ENCODE peak calls at places on chromosomes 2 and 18, in six cellular contexts. F is esophagus squamous epithelium, J is lower lobe of right lung, H is ovary, G is GM12878, O is H1. Y is an unnamed sample.
A peak's percentile ranks its signal among the peaks of the same experiment; 100 is the strongest.

GRCh38 chr2:54482725-54483124 is 26.6 kb downstream of the SPTBN1 start:
- DNase-seq in H (no peak), J (no peak), F (no peak), O (no peak), G (no peak), Y (peak; percentile 86)

GRCh38 chr2:133415210-133415876 is 152.9 kb downstream of the NCKAP5 start:
- DNase-seq in F (no peak), G (no peak), O (no peak), H (no peak), J (no peak), Y (no peak)

GRCh38 chr2:203708846-203709815 is 2.7 kb downstream of the CD28 start:
- DNase-seq in F (no peak), J (no peak), H (no peak), O (no peak), G (no peak), Y (no peak)

GRCh38 chr18:13379930-13380665 is 161.5 kb downstream of the LDLRAD4 start:
- DNase-seq in G (no peak), F (no peak), O (no peak), H (no peak), J (no peak), Y (no peak)

GRCh38 chr2:163155279-163155883 is 316.8 kb upstream of the KCNH7 start:
- DNase-seq in J (no peak), O (no peak), H (no peak), G (peak; percentile 3), F (no peak), Y (no peak)

GRCh38 chr2:230913406-230913805 is 11.6 kb downstream of the GPR55 start:
- DNase-seq in J (peak; percentile 50), H (no peak), G (no peak), O (no peak), F (no peak), Y (peak; percentile 24)

GRCh38 chr2:190210471-190210870 is 109.2 kb downstream of the HIBCH start:
- DNase-seq in J (no peak), H (no peak), F (no peak), G (no peak), O (no peak), Y (no peak)

GRCh38 chr2:221570321-221571107 is 1.6 kb downstream of the EPHA4 start:
- DNase-seq in F (no peak), G (no peak), H (peak; percentile 24), J (no peak), O (no peak), Y (peak; percentile 79)

GRCh38 chr2:138476940-138477339 is 24.6 kb upstream of the SPOPL start:
- DNase-seq in O (no peak), G (no peak), H (no peak), F (no peak), J (no peak), Y (no peak)

GRCh38 chr2:9153589-9153988 is 53.0 kb upstream of the ASAP2 start:
- DNase-seq in J (no peak), F (no peak), H (no peak), G (no peak), O (no peak), Y (no peak)

GRCh38 chr2:234967874-234968208 is 16.0 kb downstream of the SH3BP4 start:
- DNase-seq in H (peak; percentile 8), G (no peak), F (no peak), J (no peak), O (no peak), Y (no peak)

GRCh38 chr18:25592804-25593360 is 240.9 kb upstream of the ZNF521 start:
- DNase-seq in J (no peak), O (no peak), G (no peak), F (no peak), H (no peak), Y (no peak)

GRCh38 chr2:95760839-95761525 is 169.2 kb downstream of the TRIM43 start:
- DNase-seq in O (no peak), G (no peak), F (no peak), H (no peak), J (no peak), Y (no peak)

GRCh38 chr18:78582131-78582789 is 397.4 kb upstream of the SALL3 start:
- DNase-seq in F (no peak), G (no peak), J (no peak), H (no peak), O (no peak), Y (no peak)

GRCh38 chr2:132740081-132740480 is 70.1 kb upstream of the LYPD1 start:
- DNase-seq in O (no peak), F (no peak), G (no peak), H (no peak), J (no peak), Y (no peak)

GRCh38 chr2:163667064-163667887 is 68.5 kb downstream of the FIGN start:
- DNase-seq in O (no peak), H (no peak), G (no peak), F (no peak), J (no peak), Y (peak; percentile 47)

GRCh38 chr2:191103793-191104192 is 47.0 kb downstream of the STAT4 start:
- DNase-seq in O (no peak), H (no peak), F (no peak), J (no peak), G (no peak), Y (no peak)

GRCh38 chr2:168343586-168343985 is 96.2 kb upstream of the STK39 start:
- DNase-seq in F (no peak), J (no peak), G (no peak), O (no peak), H (no peak), Y (no peak)

GRCh38 chr2:221447310-221447709 is 124.8 kb downstream of the EPHA4 start:
- DNase-seq in G (no peak), J (no peak), H (no peak), F (no peak), O (peak; percentile 23), Y (no peak)

GRCh38 chr2:156385242-156385641 is 50.9 kb upstream of the GPD2 start:
- DNase-seq in G (no peak), F (no peak), O (no peak), H (no peak), J (no peak), Y (no peak)

GRCh38 chr2:16707014-16707413 is 41.4 kb upstream of the CYRIA start:
- DNase-seq in O (no peak), G (no peak), F (no peak), H (no peak), J (no peak), Y (no peak)

GRCh38 chr2:218046234-218046633 is 22.8 kb upstream of the RUFY4 start:
- DNase-seq in J (no peak), H (no peak), G (peak; percentile 70), F (no peak), O (no peak), Y (peak; percentile 35)

GRCh38 chr2:222169346-222169745 is 129.5 kb downstream of the PAX3 start:
- DNase-seq in J (no peak), F (no peak), H (no peak), O (no peak), G (no peak), Y (no peak)

GRCh38 chr2:85503168-85503610 is 35.8 kb upstream of the MAT2A start:
- DNase-seq in H (no peak), J (no peak), O (no peak), F (no peak), G (no peak), Y (no peak)

GRCh38 chr18:49041677-49042570 is 91.2 kb upstream of the SMAD7 start:
- DNase-seq in O (no peak), F (no peak), G (no peak), J (no peak), H (no peak), Y (no peak)

GRCh38 chr18:39774957-39775582 is 2180.0 kb upstream of the PIK3C3 start:
- DNase-seq in H (no peak), O (no peak), F (no peak), G (no peak), J (no peak), Y (no peak)

GRCh38 chr2:199979841-199980628 is 24.7 kb downstream of the MAIP1 start:
- DNase-seq in J (peak; percentile 85), F (peak; percentile 9), G (no peak), O (peak; percentile 63), H (peak; percentile 93), Y (peak; percentile 87)
- H3K4me3 ChIP-seq in J (peak overlapping the region; percentile 18), F (peak overlapping the region; percentile 40), G (no peak overlapping the region), O (peak overlapping the region; percentile 44), H (no peak overlapping the region), Y (no peak overlapping the region)

DNA sequence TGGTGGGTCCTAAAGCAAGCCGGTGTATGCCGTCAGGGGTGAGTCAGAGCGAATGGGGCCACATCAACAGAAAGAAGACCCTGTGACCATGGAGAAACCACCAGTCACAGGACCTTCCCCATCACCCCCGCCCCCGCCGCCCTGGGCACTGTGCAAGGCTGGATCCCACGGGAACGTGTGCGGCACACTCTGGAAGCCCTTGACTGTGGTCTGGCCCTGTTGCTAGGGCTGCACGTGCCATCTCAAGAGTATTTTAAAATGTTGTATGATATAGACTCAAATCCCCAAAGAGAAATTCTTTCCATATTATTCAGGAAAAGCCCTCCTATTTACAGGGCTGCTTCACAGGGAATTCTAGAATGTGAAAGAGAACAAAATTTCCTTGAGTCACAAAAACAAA is 174.8 kb downstream of the BCL2 start:
- DNase-seq in G (no peak), H (no peak), F (no peak), J (no peak), O (no peak), Y (no peak)
- H3K4me1 ChIP-seq in G (peaks cover 48% of the 10 kb centered on the region), H (peaks cover 21% of the 10 kb centered on the region), F (peaks cover 72% of the 10 kb centered on the region), J (peaks cover 33% of the 10 kb centered on the region), O (no peaks in the 10 kb centered on the region), Y (peaks cover 1% of the 10 kb centered on the region)

GRCh38 chr2:65072181-65072970 is 16.2 kb downstream of the CEP68 start:
- DNase-seq in J (no peak), F (no peak), O (no peak), H (no peak), G (no peak), Y (no peak)

GRCh38 chr2:65076345-65076710 is 20.1 kb downstream of the CEP68 start:
- DNase-seq in G (no peak), H (no peak), F (no peak), O (no peak), J (no peak), Y (no peak)

GRCh38 chr2:65075176-65075575 is 19.0 kb downstream of the CEP68 start:
- DNase-seq in F (no peak), O (no peak), G (no peak), H (no peak), J (no peak), Y (no peak)

GRCh38 chr2:65075605-65076344 is 19.6 kb downstream of the CEP68 start:
- DNase-seq in J (no peak), O (no peak), F (no peak), H (peak; percentile 52), G (no peak), Y (peak; percentile 59)

DNA sequence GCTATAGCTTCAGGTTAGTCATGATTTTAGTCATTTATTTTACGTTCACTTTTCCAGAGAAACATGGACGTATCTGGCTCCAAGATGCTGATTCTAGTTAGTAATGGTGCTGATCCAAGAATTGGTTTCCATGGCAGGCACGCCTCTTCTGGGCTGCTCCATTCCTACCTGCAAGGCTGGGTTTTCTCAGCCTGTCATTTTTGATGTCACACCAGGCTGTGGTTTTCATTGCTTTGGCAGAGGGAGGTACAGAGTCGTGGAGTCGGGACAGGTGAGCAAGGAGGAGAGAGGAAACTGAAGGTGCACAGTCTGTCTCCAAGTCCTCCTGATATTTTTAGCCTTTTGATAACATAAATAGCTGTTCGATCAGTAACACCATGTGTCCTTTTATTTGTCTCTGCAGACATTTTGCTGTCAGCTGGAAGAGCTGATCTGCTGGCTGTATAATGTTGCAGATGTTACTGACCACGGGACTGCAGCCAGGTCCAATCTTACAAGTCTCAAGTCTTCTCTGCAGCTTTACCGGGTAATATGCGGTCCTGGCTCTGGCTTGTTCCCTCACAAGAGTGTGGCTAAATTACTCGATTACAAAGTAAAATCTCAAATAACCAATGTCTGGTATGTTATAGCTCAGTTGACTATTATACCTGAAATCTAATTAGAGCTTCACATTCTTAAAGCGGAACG is 17.8 kb downstream of the CEP68 start:
- DNase-seq in H (no peak), G (no peak), O (no peak), J (no peak), F (no peak), Y (no peak)
- H3K36me3 ChIP-seq in H (no peaks in the 10 kb centered on the region), G (peaks cover 24% of the 10 kb centered on the region), O (peaks cover 20% of the 10 kb centered on the region), J (peaks cover 82% of the 10 kb centered on the region), F (peaks cover 14% of the 10 kb centered on the region), Y (peaks cover 7% of the 10 kb centered on the region)

GRCh38 chr2:33577084-33577483 is 22.0 kb downstream of the FAM98A start:
- DNase-seq in G (no peak), J (no peak), H (no peak), O (no peak), F (no peak), Y (no peak)
- H3K4me3 ChIP-seq in G (no peak overlapping the region), J (no peak overlapping the region), H (no peak overlapping the region), O (no peak overlapping the region), F (no peak overlapping the region), Y (no peak overlapping the region)